ENCODE peak calls at places on chromosomes 4 and X, in six cellular contexts. V is Panc1; Z is ureter; D is amygdala; L is stimulated activated CD4-positive, alpha-beta T cell treated with anti-CD3 and anti-CD28 coated beads, Interleukin-4, amount 100 ng/mL, for 4 hours; F is esophagus muscularis mucosa. K is an unnamed sample.

GRCh38 chr4:8736083-8736825 is 135.4 kb downstream of the HMX1 start:
- DNase-seq in V (no peak), Z (no peak), D (no peak), L (no peak), F (peak), K (no peak)

GRCh38 chrX:40570346-40571093 is 10.2 kb upstream of the ATP6AP2 start:
- DNase-seq in V (no peak), Z (no peak), D (no peak), L (no peak), F (no peak), K (no peak)

GRCh38 chr4:152065545-152065944 is 304.7 kb upstream of the GATB start:
- DNase-seq in V (no peak), Z (no peak), D (no peak), L (no peak), F (no peak), K (no peak)

GRCh38 chrX:135396109-135396508 is 25.6 kb upstream of the SMIM10L2A start:
- DNase-seq in V (no peak), Z (no peak), D (no peak), L (no peak), F (no peak), K (no peak)

GRCh38 chr4:7398104-7398423 is 36.7 kb downstream of the PSAPL1 start:
- DNase-seq in V (no peak), Z (peak), D (no peak), L (no peak), F (no peak), K (peak)

GRCh38 chr4:174423257-174423944 is 98.9 kb downstream of the HPGD start:
- DNase-seq in V (peak), Z (peak), D (no peak), L (no peak), F (no peak), K (no peak)

GRCh38 chr4:2825740-2826139 is 17.9 kb upstream of the ADD1 start:
- DNase-seq in V (no peak), Z (no peak), D (no peak), L (no peak), F (no peak), K (no peak)

GRCh38 chr4:79308971-79309370 is 16.9 kb downstream of the NAA11 start:
- DNase-seq in V (no peak), Z (no peak), D (no peak), L (no peak), F (no peak), K (no peak)

GRCh38 chr4:10057023-10057395 is 35.7 kb upstream of the SLC2A9 start:
- DNase-seq in V (no peak), Z (no peak), D (no peak), L (no peak), F (peak), K (no peak)